ENCODE peak calls at places on chromosome 7, in eight cellular contexts. A, U, Z, X, W, Y, O and G are unnamed samples.

GRCh38 chr7:34807548-34808340 is 149.7 kb downstream of the NPSR1 start:
- DNase-seq in A (no peak), U (no peak), Z (no peak), X (no peak), W (no peak), Y (no peak), O (no peak), G (no peak)

GRCh38 chr7:66176914-66177313 is 28.2 kb upstream of the TPST1 start:
- DNase-seq in A (no peak), U (no peak), Z (no peak), X (no peak), W (no peak), Y (no peak), O (no peak), G (no peak)

GRCh38 chr7:155299539-155300202 is 2.0 kb downstream of the INSIG1 start:
- DNase-seq in A (no peak), U (peak), Z (peak), X (peak), W (peak), Y (peak), O (no peak), G (no peak)

GRCh38 chr7:141844256-141844655 is 3.0 kb upstream of the PRSS37 start:
- DNase-seq in A (no peak), U (no peak), Z (no peak), X (no peak), W (no peak), Y (no peak), O (no peak), G (no peak)

GRCh38 chr7:43779032-43779812 is 20.7 kb downstream of the BLVRA start:
- DNase-seq in A (no peak), U (no peak), Z (no peak), X (no peak), W (no peak), Y (no peak), O (no peak), G (no peak)

GRCh38 chr7:20846791-20847190 is 60.1 kb upstream of the SP8 start:
- DNase-seq in A (no peak), U (no peak), Z (no peak), X (no peak), W (no peak), Y (no peak), O (no peak), G (no peak)

GRCh38 chr7:93594250-93594649 is 19.7 kb upstream of the CALCR start:
- DNase-seq in A (no peak), U (no peak), Z (no peak), X (no peak), W (no peak), Y (no peak), O (no peak), G (no peak)

GRCh38 chr7:34523233-34523918 is 134.6 kb upstream of the NPSR1 start:
- DNase-seq in A (no peak), U (no peak), Z (no peak), X (peak), W (no peak), Y (peak), O (peak), G (no peak)

GRCh38 chr7:33624172-33624571 is 281.2 kb upstream of the BMPER start:
- DNase-seq in A (no peak), U (no peak), Z (no peak), X (no peak), W (no peak), Y (no peak), O (no peak), G (no peak)